ENCODE peak calls at places on chromosomes 2 and 18, in eight cellular contexts. One of them, this sample, is unnamed.

GRCh38 chr2:223054193-223054781 is 2.3 kb downstream of the KCNE4 start:
- DNase-seq in dorsolateral prefrontal cortex: no peak
- DNase-seq in HCT116: no peak
- DNase-seq in lower lobe of right lung: no peak
- DNase-seq in body of pancreas: peak
- DNase-seq in mesendoderm: no peak
- DNase-seq in HepG2: no peak
- DNase-seq in DND-41: no peak
- DNase-seq in this sample: no peak

GRCh38 chr2:70070557-70071268 is 16.6 kb upstream of the PCBP1 start:
- DNase-seq in dorsolateral prefrontal cortex: peak
- DNase-seq in HCT116: peak
- DNase-seq in lower lobe of right lung: peak
- DNase-seq in body of pancreas: peak
- DNase-seq in mesendoderm: peak
- DNase-seq in HepG2: peak
- DNase-seq in DND-41: peak
- DNase-seq in this sample: peak

GRCh38 chr18:78582898-78583738 is 396.5 kb upstream of the SALL3 start:
- DNase-seq in dorsolateral prefrontal cortex: no peak
- DNase-seq in HCT116: no peak
- DNase-seq in lower lobe of right lung: no peak
- DNase-seq in body of pancreas: no peak
- DNase-seq in mesendoderm: no peak
- DNase-seq in HepG2: no peak
- DNase-seq in DND-41: peak
- DNase-seq in this sample: no peak

GRCh38 chr2:198231562-198231961 is 427.2 kb downstream of the PLCL1 start:
- DNase-seq in dorsolateral prefrontal cortex: no peak
- DNase-seq in HCT116: no peak
- DNase-seq in lower lobe of right lung: no peak
- DNase-seq in body of pancreas: no peak
- DNase-seq in mesendoderm: no peak
- DNase-seq in HepG2: no peak
- DNase-seq in DND-41: no peak
- DNase-seq in this sample: no peak

GRCh38 chr2:173669888-173670287 is 295.3 kb downstream of the SP3 start:
- DNase-seq in dorsolateral prefrontal cortex: no peak
- DNase-seq in HCT116: no peak
- DNase-seq in lower lobe of right lung: no peak
- DNase-seq in body of pancreas: no peak
- DNase-seq in mesendoderm: no peak
- DNase-seq in HepG2: no peak
- DNase-seq in DND-41: no peak
- DNase-seq in this sample: no peak

GRCh38 chr18:44840053-44840826 is 159.6 kb downstream of the SETBP1 start:
- DNase-seq in dorsolateral prefrontal cortex: no peak
- DNase-seq in HCT116: no peak
- DNase-seq in lower lobe of right lung: no peak
- DNase-seq in body of pancreas: no peak
- DNase-seq in mesendoderm: no peak
- DNase-seq in HepG2: no peak
- DNase-seq in DND-41: no peak
- DNase-seq in this sample: no peak

GRCh38 chr2:234334146-234334545 is 162.7 kb downstream of the ARL4C start:
- DNase-seq in dorsolateral prefrontal cortex: no peak
- DNase-seq in HCT116: no peak
- DNase-seq in lower lobe of right lung: no peak
- DNase-seq in body of pancreas: peak
- DNase-seq in mesendoderm: peak
- DNase-seq in HepG2: no peak
- DNase-seq in DND-41: no peak
- DNase-seq in this sample: no peak

GRCh38 chr2:7437716-7438648 is 520.8 kb downstream of the RNF144A start:
- DNase-seq in dorsolateral prefrontal cortex: no peak
- DNase-seq in HCT116: no peak
- DNase-seq in lower lobe of right lung: no peak
- DNase-seq in body of pancreas: no peak
- DNase-seq in mesendoderm: no peak
- DNase-seq in HepG2: no peak
- DNase-seq in DND-41: no peak
- DNase-seq in this sample: no peak

GRCh38 chr2:44360749-44361329 is 455 bp downstream of the PREPL start:
- DNase-seq in dorsolateral prefrontal cortex: no peak
- DNase-seq in HCT116: no peak
- DNase-seq in lower lobe of right lung: no peak
- DNase-seq in body of pancreas: peak
- DNase-seq in mesendoderm: no peak
- DNase-seq in HepG2: peak
- DNase-seq in DND-41: no peak
- DNase-seq in this sample: no peak

GRCh38 chr2:68837164-68837860 is 33.9 kb downstream of the BMP10 start:
- DNase-seq in dorsolateral prefrontal cortex: no peak
- DNase-seq in HCT116: peak
- DNase-seq in lower lobe of right lung: peak
- DNase-seq in body of pancreas: peak
- DNase-seq in mesendoderm: peak
- DNase-seq in HepG2: peak
- DNase-seq in DND-41: no peak
- DNase-seq in this sample: peak

GRCh38 chr18:26342646-26343045 is 116.4 kb downstream of the TAF4B start:
- DNase-seq in dorsolateral prefrontal cortex: no peak
- DNase-seq in HCT116: no peak
- DNase-seq in lower lobe of right lung: no peak
- DNase-seq in body of pancreas: no peak
- DNase-seq in mesendoderm: peak
- DNase-seq in HepG2: no peak
- DNase-seq in DND-41: no peak
- DNase-seq in this sample: no peak

GRCh38 chr2:30232027-30232800 is 880 bp downstream of the LBH start:
- DNase-seq in dorsolateral prefrontal cortex: no peak
- DNase-seq in HCT116: no peak
- DNase-seq in lower lobe of right lung: peak
- DNase-seq in body of pancreas: peak
- DNase-seq in mesendoderm: peak
- DNase-seq in HepG2: no peak
- DNase-seq in DND-41: peak
- DNase-seq in this sample: no peak

GRCh38 chr18:47795448-47795843 is 135.0 kb downstream of the SMAD2 start:
- DNase-seq in dorsolateral prefrontal cortex: no peak
- DNase-seq in HCT116: no peak
- DNase-seq in lower lobe of right lung: no peak
- DNase-seq in body of pancreas: no peak
- DNase-seq in mesendoderm: no peak
- DNase-seq in HepG2: no peak
- DNase-seq in DND-41: no peak
- DNase-seq in this sample: no peak

GRCh38 chr2:8876628-8877027 is 39.2 kb upstream of the KIDINS220 start:
- DNase-seq in dorsolateral prefrontal cortex: no peak
- DNase-seq in HCT116: no peak
- DNase-seq in lower lobe of right lung: no peak
- DNase-seq in body of pancreas: no peak
- DNase-seq in mesendoderm: no peak
- DNase-seq in HepG2: no peak
- DNase-seq in DND-41: no peak
- DNase-seq in this sample: no peak

GRCh38 chr2:1014802-1015201 is 64.2 kb downstream of the SNTG2 start:
- DNase-seq in dorsolateral prefrontal cortex: no peak
- DNase-seq in HCT116: no peak
- DNase-seq in lower lobe of right lung: no peak
- DNase-seq in body of pancreas: no peak
- DNase-seq in mesendoderm: no peak
- DNase-seq in HepG2: no peak
- DNase-seq in DND-41: no peak
- DNase-seq in this sample: no peak

GRCh38 chr2:215808996-215809395 is 204.4 kb downstream of the MREG start:
- DNase-seq in dorsolateral prefrontal cortex: no peak
- DNase-seq in HCT116: no peak
- DNase-seq in lower lobe of right lung: no peak
- DNase-seq in body of pancreas: no peak
- DNase-seq in mesendoderm: peak
- DNase-seq in HepG2: no peak
- DNase-seq in DND-41: no peak
- DNase-seq in this sample: no peak

GRCh38 chr2:149068996-149069888 is 30.7 kb downstream of the LYPD6B start:
- DNase-seq in dorsolateral prefrontal cortex: no peak
- DNase-seq in HCT116: no peak
- DNase-seq in lower lobe of right lung: no peak
- DNase-seq in body of pancreas: no peak
- DNase-seq in mesendoderm: no peak
- DNase-seq in HepG2: no peak
- DNase-seq in DND-41: peak
- DNase-seq in this sample: no peak

GRCh38 chr2:43107679-43108078 is 118.7 kb downstream of the ZFP36L2 start:
- DNase-seq in dorsolateral prefrontal cortex: no peak
- DNase-seq in HCT116: no peak
- DNase-seq in lower lobe of right lung: no peak
- DNase-seq in body of pancreas: no peak
- DNase-seq in mesendoderm: no peak
- DNase-seq in HepG2: no peak
- DNase-seq in DND-41: no peak
- DNase-seq in this sample: no peak

GRCh38 chr2:61218076-61218816 is 56.3 kb downstream of the C2orf74 start:
- DNase-seq in dorsolateral prefrontal cortex: no peak
- DNase-seq in HCT116: no peak
- DNase-seq in lower lobe of right lung: no peak
- DNase-seq in body of pancreas: no peak
- DNase-seq in mesendoderm: no peak
- DNase-seq in HepG2: no peak
- DNase-seq in DND-41: no peak
- DNase-seq in this sample: no peak

GRCh38 chr2:98702127-98702802 is 28.7 kb downstream of the MGAT4A start:
- DNase-seq in dorsolateral prefrontal cortex: peak
- DNase-seq in HCT116: no peak
- DNase-seq in lower lobe of right lung: no peak
- DNase-seq in body of pancreas: peak
- DNase-seq in mesendoderm: no peak
- DNase-seq in HepG2: peak
- DNase-seq in DND-41: no peak
- DNase-seq in this sample: peak

GRCh38 chr18:53375641-53376040 is 848.8 kb downstream of the MBD2 start:
- DNase-seq in dorsolateral prefrontal cortex: no peak
- DNase-seq in HCT116: no peak
- DNase-seq in lower lobe of right lung: peak
- DNase-seq in body of pancreas: peak
- DNase-seq in mesendoderm: peak
- DNase-seq in HepG2: no peak
- DNase-seq in DND-41: no peak
- DNase-seq in this sample: no peak

GRCh38 chr2:26245810-26246209 is 1.1 kb downstream of the HADHB start:
- DNase-seq in dorsolateral prefrontal cortex: no peak
- DNase-seq in HCT116: no peak
- DNase-seq in lower lobe of right lung: no peak
- DNase-seq in body of pancreas: no peak
- DNase-seq in mesendoderm: peak
- DNase-seq in HepG2: peak
- DNase-seq in DND-41: no peak
- DNase-seq in this sample: no peak
- H3K27ac ChIP-seq in dorsolateral prefrontal cortex: peak
- H3K27ac ChIP-seq in HCT116: no peak
- H3K27ac ChIP-seq in lower lobe of right lung: peak
- H3K27ac ChIP-seq in body of pancreas: no peak
- H3K27ac ChIP-seq in mesendoderm: no peak
- H3K27ac ChIP-seq in HepG2: peak
- H3K27ac ChIP-seq in DND-41: peak
- H3K27ac ChIP-seq in this sample: no peak

DNA sequence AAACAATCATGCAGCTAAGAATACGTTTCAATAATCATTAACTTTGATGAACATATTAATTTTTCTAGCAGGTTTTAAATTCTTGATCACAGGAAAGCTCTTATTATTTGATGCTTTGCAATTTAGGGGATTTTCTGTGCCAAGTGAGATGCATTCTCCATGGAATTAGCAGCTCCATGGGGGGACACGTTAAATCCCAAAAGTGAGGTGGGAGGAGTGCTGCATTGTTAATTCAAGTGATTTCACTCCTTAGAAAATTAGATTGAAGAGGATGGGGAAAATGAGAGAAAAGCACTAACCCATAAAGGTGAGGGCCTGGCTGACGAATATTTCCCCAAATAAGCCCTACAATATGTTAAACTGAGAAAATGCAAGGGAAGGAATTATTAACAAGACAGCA is 69.2 kb downstream of the ACVR1C start:
- DNase-seq in dorsolateral prefrontal cortex: no peak
- DNase-seq in HCT116: no peak
- DNase-seq in lower lobe of right lung: no peak
- DNase-seq in body of pancreas: no peak
- DNase-seq in mesendoderm: peak
- DNase-seq in HepG2: no peak
- DNase-seq in DND-41: no peak
- DNase-seq in this sample: no peak
- H3K27ac ChIP-seq in dorsolateral prefrontal cortex: no peak
- H3K27ac ChIP-seq in HCT116: no peak
- H3K27ac ChIP-seq in lower lobe of right lung: no peak
- H3K27ac ChIP-seq in body of pancreas: no peak
- H3K27ac ChIP-seq in mesendoderm: no peak
- H3K27ac ChIP-seq in HepG2: no peak
- H3K27ac ChIP-seq in DND-41: no peak
- H3K27ac ChIP-seq in this sample: no peak

GRCh38 chr2:228771719-228772254 is 499.3 kb downstream of the PID1 start:
- DNase-seq in dorsolateral prefrontal cortex: no peak
- DNase-seq in HCT116: no peak
- DNase-seq in lower lobe of right lung: no peak
- DNase-seq in body of pancreas: no peak
- DNase-seq in mesendoderm: no peak
- DNase-seq in HepG2: no peak
- DNase-seq in DND-41: no peak
- DNase-seq in this sample: no peak
- H3K27ac ChIP-seq in dorsolateral prefrontal cortex: no peak
- H3K27ac ChIP-seq in HCT116: no peak
- H3K27ac ChIP-seq in lower lobe of right lung: peak
- H3K27ac ChIP-seq in body of pancreas: peak
- H3K27ac ChIP-seq in mesendoderm: no peak
- H3K27ac ChIP-seq in HepG2: no peak
- H3K27ac ChIP-seq in DND-41: no peak
- H3K27ac ChIP-seq in this sample: no peak

GRCh38 chr2:238597638-238598528 is 171.2 kb downstream of the ASB1 start:
- DNase-seq in dorsolateral prefrontal cortex: no peak
- DNase-seq in HCT116: no peak
- DNase-seq in lower lobe of right lung: no peak
- DNase-seq in body of pancreas: no peak
- DNase-seq in mesendoderm: no peak
- DNase-seq in HepG2: no peak
- DNase-seq in DND-41: no peak
- DNase-seq in this sample: no peak

GRCh38 chr2:238595750-238596570 is 169.2 kb downstream of the ASB1 start:
- DNase-seq in dorsolateral prefrontal cortex: no peak
- DNase-seq in HCT116: no peak
- DNase-seq in lower lobe of right lung: no peak
- DNase-seq in body of pancreas: no peak
- DNase-seq in mesendoderm: no peak
- DNase-seq in HepG2: no peak
- DNase-seq in DND-41: no peak
- DNase-seq in this sample: no peak

GRCh38 chr2:238594796-238595749 is 168.3 kb downstream of the ASB1 start:
- DNase-seq in dorsolateral prefrontal cortex: no peak
- DNase-seq in HCT116: no peak
- DNase-seq in lower lobe of right lung: no peak
- DNase-seq in body of pancreas: no peak
- DNase-seq in mesendoderm: no peak
- DNase-seq in HepG2: no peak
- DNase-seq in DND-41: no peak
- DNase-seq in this sample: no peak

GRCh38 chr2:238598802-238599530 is 172.2 kb downstream of the ASB1 start:
- DNase-seq in dorsolateral prefrontal cortex: no peak
- DNase-seq in HCT116: no peak
- DNase-seq in lower lobe of right lung: no peak
- DNase-seq in body of pancreas: no peak
- DNase-seq in mesendoderm: no peak
- DNase-seq in HepG2: no peak
- DNase-seq in DND-41: no peak
- DNase-seq in this sample: no peak

GRCh38 chr2:238596571-238597551 is 170.1 kb downstream of the ASB1 start:
- DNase-seq in dorsolateral prefrontal cortex: no peak
- DNase-seq in HCT116: peak
- DNase-seq in lower lobe of right lung: no peak
- DNase-seq in body of pancreas: peak
- DNase-seq in mesendoderm: no peak
- DNase-seq in HepG2: peak
- DNase-seq in DND-41: no peak
- DNase-seq in this sample: no peak
- H3K27ac ChIP-seq in dorsolateral prefrontal cortex: no peak
- H3K27ac ChIP-seq in HCT116: peak
- H3K27ac ChIP-seq in lower lobe of right lung: peak
- H3K27ac ChIP-seq in body of pancreas: peak
- H3K27ac ChIP-seq in mesendoderm: no peak
- H3K27ac ChIP-seq in HepG2: no peak
- H3K27ac ChIP-seq in DND-41: no peak
- H3K27ac ChIP-seq in this sample: no peak